ENCODE peak calls at places on chromosomes 12 and 14, in eight cellular contexts. E is IMR-90, S is GM23338, T is SK-N-SH, Y is mammary epithelial cell, H is HCT116, Q is PC-3, Z is DND-41. X is an unnamed sample. For H4K20me1, the result is how much of the 10 kb centered on the place peaks cover.

GRCh38 chr12:89225401-89225800 is 126.9 kb downstream of the DUSP6 start:
- DNase-seq in H (peak), Z (peak), T (no peak), Q (peak), Y (peak), E (peak), S (no peak), X (peak)

GRCh38 chr12:114163766-114164165 is 197.6 kb upstream of the RBM19 start:
- DNase-seq in S (no peak), H (peak), Y (peak), Q (peak), E (peak), T (no peak), Z (no peak), X (no peak)

GRCh38 chr14:25944020-25944419 is 653.8 kb downstream of the NOVA1 start:
- DNase-seq in T (no peak), Z (no peak), E (no peak), S (no peak), Q (no peak), H (no peak), Y (no peak), X (no peak)

GRCh38 chr14:75279739-75280447 is 1.3 kb downstream of the FOS start:
- DNase-seq in E (peak), Z (no peak), Q (no peak), S (peak), H (no peak), T (peak), Y (peak), X (peak)

GRCh38 chr14:22390824-22391461 is 198.1 kb downstream of the DAD1 start:
- DNase-seq in E (no peak), H (no peak), Z (no peak), Y (peak), S (no peak), Q (peak), T (no peak), X (no peak)

GRCh38 chr12:53053223-53054111 is 3.6 kb downstream of the TNS2 start:
- DNase-seq in S (peak), H (peak), Y (peak), T (no peak), E (no peak), Z (no peak), Q (peak), X (peak)

GRCh38 chr14:70032447-70032846 is 153.2 kb downstream of the SMOC1 start:
- DNase-seq in E (no peak), S (peak), H (no peak), Q (peak), Z (no peak), T (no peak), Y (no peak), X (peak)

GRCh38 chr14:83133986-83134664 is 1600.5 kb upstream of the SEL1L start:
- DNase-seq in S (no peak), E (no peak), Q (no peak), Z (no peak), T (no peak), H (no peak), Y (no peak), X (no peak)

GRCh38 chr14:43449291-43449690 is 1057.8 kb downstream of the FSCB start:
- DNase-seq in S (no peak), H (no peak), Z (no peak), Q (peak), T (no peak), E (no peak), Y (no peak), X (no peak)

GRCh38 chr12:49949866-49950265 is 671 bp upstream of the AQP2 start:
- DNase-seq in Q (no peak), T (no peak), S (no peak), Z (no peak), H (no peak), E (no peak), Y (no peak), X (no peak)

GRCh38 chr12:10853746-10854145 is 4.5 kb upstream of the PRR4 start:
- DNase-seq in Q (no peak), H (no peak), T (no peak), E (no peak), S (no peak), Z (no peak), Y (no peak), X (no peak)

GRCh38 chr14:68749487-68750475 is 43.1 kb downstream of the ZFP36L1 start:
- DNase-seq in Y (no peak), Q (no peak), E (peak), S (no peak), T (no peak), H (no peak), Z (no peak), X (no peak)

GRCh38 chr14:81394739-81395138 is 5.4 kb downstream of the STON2 start:
- DNase-seq in T (no peak), S (no peak), Y (no peak), Z (no peak), E (no peak), H (no peak), Q (no peak), X (no peak)

GRCh38 chr12:59500915-59501314 is 94.9 kb upstream of the SLC16A7 start:
- DNase-seq in S (no peak), T (no peak), Z (no peak), E (no peak), Y (peak), H (no peak), Q (peak), X (no peak)

GRCh38 chr12:121767525-121768016 is 25.9 kb downstream of the RHOF start:
- DNase-seq in Y (no peak), Q (no peak), Z (no peak), H (no peak), S (no peak), E (peak), T (peak), X (no peak)

GRCh38 chr14:38189930-38190726 is 17.6 kb upstream of the SSTR1 start:
- DNase-seq in Y (no peak), E (no peak), T (no peak), H (no peak), S (peak), Z (no peak), Q (no peak), X (no peak)

GRCh38 chr14:56196274-56196673 is 78.1 kb downstream of the PELI2 start:
- DNase-seq in S (no peak), T (no peak), Q (no peak), E (peak), H (no peak), Z (no peak), Y (no peak), X (no peak)

GRCh38 chr12:108119974-108120862 is 8.9 kb upstream of the WSCD2 start:
- DNase-seq in Z (no peak), T (no peak), S (no peak), Q (no peak), H (no peak), E (no peak), Y (no peak), X (no peak)

GRCh38 chr14:100825691-100826331 is at the start of gene MEG3:
- DNase-seq in T (no peak), E (peak), Q (no peak), H (no peak), Z (no peak), S (no peak), Y (no peak), X (no peak)

GRCh38 chr14:69945905-69946304 is 66.7 kb downstream of the SMOC1 start:
- DNase-seq in T (no peak), Z (no peak), E (no peak), Y (peak), Q (no peak), H (no peak), S (no peak), X (no peak)

GRCh38 chr12:124188561-124189405 is 106.1 kb upstream of the RFLNA start:
- DNase-seq in Z (no peak), T (no peak), E (no peak), Y (no peak), S (no peak), Q (peak), H (no peak), X (no peak)

GRCh38 chr14:78950654-78951053 is 780.5 kb downstream of the NRXN3 start:
- DNase-seq in Q (peak), Z (no peak), H (no peak), T (no peak), E (peak), Y (no peak), S (no peak), X (no peak)

GRCh38 chr12:114673169-114673833 is 10.7 kb downstream of the TBX3 start:
- DNase-seq in Y (peak), Q (peak), Z (no peak), S (peak), H (no peak), T (peak), E (peak), X (peak)

GRCh38 chr14:25150934-25151790 is 101.2 kb upstream of the STXBP6 start:
- DNase-seq in S (peak), H (peak), E (peak), T (peak), Z (no peak), Q (peak), Y (peak), X (no peak)

GRCh38 chr12:124620606-124621295 is 53.3 kb upstream of the NCOR2 start:
- DNase-seq in Y (peak), T (no peak), E (peak), S (no peak), Q (no peak), H (no peak), Z (no peak), X (no peak)

GRCh38 chr14:68771631-68772030 is 21.2 kb downstream of the ZFP36L1 start:
- DNase-seq in E (no peak), T (no peak), S (no peak), Q (no peak), H (no peak), Z (no peak), Y (no peak), X (no peak)

GRCh38 chr12:96902076-96902475 is 5.0 kb upstream of the NEDD1 start:
- DNase-seq in E (no peak), H (no peak), Q (no peak), T (no peak), Z (no peak), S (no peak), Y (no peak), X (no peak)

GRCh38 chr12:52141306-52141705 is 50.5 kb downstream of the KRT80 start:
- DNase-seq in H (no peak), S (peak), Y (no peak), Z (no peak), T (no peak), Q (no peak), E (no peak), X (peak)

GRCh38 chr14:20494935-20495766 is 10.2 kb upstream of the RNASE10 start:
- DNase-seq in E (peak), Q (peak), H (peak), T (no peak), S (no peak), Z (no peak), Y (peak), X (peak)

GRCh38 chr12:124302241-124302806 is 7.4 kb downstream of the RFLNA start:
- DNase-seq in Q (no peak), S (no peak), H (no peak), Y (no peak), E (no peak), Z (no peak), T (no peak), X (no peak)

GRCh38 chr14:63713765-63714164 is 14.1 kb downstream of the SGPP1 start:
- DNase-seq in H (peak), Z (no peak), T (no peak), S (no peak), E (peak), Y (peak), Q (peak), X (no peak)

GRCh38 chr14:55707365-55707804 is 127.4 kb downstream of the KTN1 start:
- DNase-seq in Y (peak), Z (no peak), T (no peak), H (no peak), Q (peak), S (peak), E (peak), X (no peak)

GRCh38 chr12:57536597-57536942 is 10.4 kb downstream of the DCTN2 start:
- DNase-seq in Q (no peak), Y (no peak), S (no peak), Z (no peak), E (no peak), T (no peak), H (no peak), X (no peak)

DNA sequence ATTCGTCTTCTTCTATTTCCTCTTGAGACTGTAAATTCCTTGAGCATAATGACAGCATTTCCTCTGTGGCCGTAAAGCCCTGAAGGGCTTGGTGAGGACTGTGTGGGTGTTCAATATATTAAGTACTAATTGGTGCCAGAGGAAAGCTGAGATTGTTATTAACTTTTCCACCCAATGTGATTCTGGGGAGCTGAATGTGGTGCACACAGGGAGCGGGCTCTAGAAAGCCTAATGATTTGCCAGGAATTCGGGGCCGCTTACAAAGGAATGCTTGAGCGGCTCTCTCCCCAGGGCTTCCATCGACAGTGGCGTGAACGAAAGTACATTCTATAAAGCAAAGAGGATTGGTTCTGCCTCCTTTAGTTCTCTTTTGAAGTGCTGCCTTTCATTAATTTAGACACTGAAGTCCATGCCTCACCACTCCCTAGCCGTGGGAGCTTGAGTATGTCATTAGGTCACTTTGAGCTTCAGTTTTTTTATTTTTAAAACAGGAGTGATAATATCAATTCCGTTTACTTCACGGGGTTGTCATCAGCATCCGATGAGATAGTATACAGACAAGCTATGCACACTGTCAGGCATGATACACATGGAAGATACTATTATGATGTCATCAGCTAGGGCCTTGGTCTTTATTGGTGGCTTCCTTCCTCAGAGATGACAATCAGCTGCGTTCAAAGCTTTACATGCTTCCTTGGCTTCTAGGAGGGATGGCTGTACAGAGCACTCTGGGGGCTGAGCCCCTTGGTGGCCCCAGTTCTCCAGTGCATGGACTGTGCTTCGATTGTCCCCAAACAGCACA is 11.0 kb upstream of the GSG1 start:
- DNase-seq in H (no peak), E (no peak), Z (no peak), T (no peak), S (peak), Q (no peak), Y (no peak), X (no peak)
- H4K20me1 ChIP-seq in H (under half), E (under half), Z (under half), T (under half), S (under half), Q (under half), Y (under half), X (under half)

DNA sequence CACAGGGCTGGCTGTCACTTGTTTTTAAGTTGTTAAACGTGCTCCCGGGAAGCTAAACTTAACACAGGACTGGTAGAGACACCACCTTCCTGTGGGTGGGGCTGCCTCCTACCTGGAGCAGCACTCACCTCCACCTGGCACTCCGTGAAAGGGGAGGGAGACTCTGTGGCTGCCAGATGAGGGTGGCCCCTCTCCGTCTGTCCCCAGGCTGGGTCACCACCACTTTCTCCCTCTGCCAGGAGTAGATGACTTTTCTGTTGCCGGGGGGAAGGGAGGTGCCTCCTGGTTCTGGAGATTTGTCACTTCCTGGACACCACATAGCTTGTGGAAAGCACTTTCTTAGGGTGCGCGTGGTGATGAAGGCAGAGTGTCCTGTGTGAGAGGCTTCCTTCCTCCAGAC is 81.3 kb downstream of the WDR20 start:
- DNase-seq in Z (no peak), H (no peak), S (peak), Y (peak), T (no peak), E (peak), Q (peak), X (no peak)
- H4K20me1 ChIP-seq in Z (under half), H (under half), S (under half), Y (under half), T (under half), E (under half), Q (under half), X (under half)

GRCh38 chr12:104656383-104656782 is 199.6 kb downstream of the CHST11 start:
- DNase-seq in H (no peak), T (no peak), S (no peak), E (no peak), Z (no peak), Y (no peak), Q (no peak), X (no peak)
- H4K20me1 ChIP-seq in H (under half), T (under half), S (under half), E (under half), Z (half or more), Y (under half), Q (under half), X (under half)

DNA sequence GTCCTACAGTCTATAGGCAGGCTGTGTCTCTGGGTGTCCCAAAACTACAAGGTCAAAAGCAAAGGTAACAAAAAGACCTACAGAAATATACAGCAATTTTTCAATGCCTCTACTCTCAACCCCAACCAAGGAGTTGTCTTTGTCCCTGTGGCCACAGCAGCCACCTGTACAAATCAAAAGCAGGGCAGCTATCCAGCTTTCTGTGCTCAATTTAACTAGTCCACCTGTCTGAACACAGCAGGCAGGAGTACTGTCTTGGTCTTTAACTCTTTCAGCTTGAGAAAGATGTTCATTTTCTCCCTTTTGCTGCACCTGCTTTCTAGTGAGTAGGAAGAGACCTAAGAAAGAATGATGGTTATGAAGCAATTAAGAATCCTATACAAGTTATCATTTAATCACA is 19.7 kb downstream of the GDF11 start:
- DNase-seq in H (no peak), Y (no peak), S (no peak), E (no peak), T (no peak), Q (no peak), Z (no peak), X (no peak)
- H4K20me1 ChIP-seq in H (under half), Y (under half), S (under half), E (under half), T (under half), Q (under half), Z (under half), X (under half)

DNA sequence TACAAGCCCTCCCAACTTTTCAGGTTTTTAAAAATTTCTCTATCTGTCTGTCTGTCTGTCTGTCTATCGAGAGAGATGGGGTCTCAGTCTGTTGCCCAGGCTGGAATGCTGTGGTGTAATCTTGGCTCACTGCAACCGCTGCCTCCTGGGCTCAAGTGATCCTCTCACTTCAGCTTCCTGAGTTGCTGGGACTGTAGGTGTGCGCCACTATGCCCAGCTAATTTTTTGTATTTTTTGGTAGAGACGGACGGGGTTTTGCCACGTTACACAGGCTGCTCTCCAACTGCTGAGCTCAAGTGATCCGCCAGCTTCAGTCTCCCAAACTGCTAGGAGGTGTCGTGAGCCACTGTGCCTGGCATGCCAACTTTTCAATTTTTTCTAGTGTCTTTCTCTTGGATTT is 437.2 kb downstream of the PCNX1 start:
- DNase-seq in E (no peak), Z (no peak), S (no peak), Y (no peak), T (no peak), Q (no peak), H (no peak), X (no peak)
- H4K20me1 ChIP-seq in E (under half), Z (under half), S (under half), Y (under half), T (under half), Q (under half), H (under half), X (under half)

DNA sequence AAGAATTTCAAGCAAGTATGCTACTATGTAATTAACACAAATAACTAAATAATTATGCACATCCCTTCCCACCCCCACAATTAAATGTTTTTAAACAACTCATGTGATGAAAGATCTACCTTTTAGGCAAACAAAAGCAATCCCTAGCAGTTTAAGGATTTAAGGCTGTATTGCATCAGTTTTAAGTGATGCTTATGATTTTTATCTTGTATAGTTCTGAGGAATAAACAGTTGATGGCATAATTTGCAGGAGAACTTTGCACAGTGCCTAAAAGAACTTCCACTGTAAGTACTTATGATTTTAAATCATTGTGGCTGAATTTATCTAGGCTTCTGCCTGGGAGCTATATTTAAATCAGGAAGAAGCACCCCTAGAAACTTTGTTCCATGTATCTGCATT is 388.7 kb downstream of the BCAT1 start:
- DNase-seq in Z (no peak), H (no peak), Q (no peak), Y (no peak), E (peak), T (no peak), S (no peak), X (no peak)
- H4K20me1 ChIP-seq in Z (under half), H (under half), Q (under half), Y (under half), E (under half), T (under half), S (under half), X (under half)